ENCODE peak calls at places on chromosomes 1 and 21, in ten cellular contexts. M is iris pigment epithelial cell, K is T follicular helper cell, A is RWPE1, X is adipocyte, O is GM13977, W is thoracic aorta, V is kidney tubule cell, L is IMR-90, D is HTR-8/SVneo. N is an unnamed sample.

GRCh38 chr1:236502972-236503639 is 20.7 kb upstream of the LGALS8 start:
- DNase-seq in M (peak), K (no peak), A (peak), X (peak), O (no peak), W (no peak), V (peak), L (peak), D (peak), N (peak)

GRCh38 chr1:169250795-169251194 is 116.8 kb downstream of the NME7 start:
- DNase-seq in M (no peak), K (no peak), A (no peak), X (no peak), O (no peak), W (no peak), V (no peak), L (no peak), D (no peak), N (no peak)

GRCh38 chr21:44802396-44803153 is 955 bp upstream of the UBE2G2 start:
- DNase-seq in M (no peak), K (no peak), A (peak), X (no peak), O (no peak), W (no peak), V (peak), L (no peak), D (peak), N (peak)

GRCh38 chr1:223421025-223421424 is 27.8 kb downstream of the CCDC185 start:
- DNase-seq in M (no peak), K (no peak), A (no peak), X (no peak), O (no peak), W (no peak), V (no peak), L (no peak), D (no peak), N (no peak)

GRCh38 chr21:30194701-30195299 is 21.1 kb downstream of the CLDN8 start:
- DNase-seq in M (peak), K (no peak), A (peak), X (peak), O (no peak), W (no peak), V (peak), L (no peak), D (no peak), N (peak)

GRCh38 chr1:221945669-221946068 is 203.8 kb upstream of the DUSP10 start:
- DNase-seq in M (no peak), K (no peak), A (no peak), X (no peak), O (no peak), W (no peak), V (no peak), L (no peak), D (no peak), N (no peak)

GRCh38 chr1:168101336-168101735 is 35.4 kb downstream of the GPR161 start:
- DNase-seq in M (no peak), K (no peak), A (no peak), X (no peak), O (no peak), W (no peak), V (no peak), L (no peak), D (no peak), N (no peak)

GRCh38 chr21:31553926-31554325 is 105.6 kb upstream of the SOD1 start:
- DNase-seq in M (no peak), K (no peak), A (no peak), X (no peak), O (no peak), W (no peak), V (no peak), L (no peak), D (no peak), N (no peak)

GRCh38 chr1:204345425-204345824 is 14.3 kb downstream of the PLEKHA6 start:
- DNase-seq in M (no peak), K (no peak), A (no peak), X (no peak), O (no peak), W (no peak), V (peak), L (no peak), D (no peak), N (no peak)

GRCh38 chr21:42220138-42220701 is 1.3 kb downstream of the ABCG1 start:
- DNase-seq in M (peak), K (peak), A (peak), X (peak), O (peak), W (no peak), V (peak), L (peak), D (peak), N (peak)

GRCh38 chr1:80779278-80779677 is 1021.5 kb upstream of the ADGRL2 start:
- DNase-seq in M (no peak), K (no peak), A (no peak), X (no peak), O (no peak), W (no peak), V (no peak), L (no peak), D (no peak), N (no peak)

GRCh38 chr1:6357243-6357929 is 36.2 kb downstream of the ACOT7 start:
- DNase-seq in M (no peak), K (no peak), A (no peak), X (no peak), O (no peak), W (no peak), V (no peak), L (no peak), D (no peak), N (peak)

GRCh38 chr1:209876091-209876800 is 48.5 kb downstream of the UTP25 start:
- DNase-seq in M (peak), K (no peak), A (no peak), X (no peak), O (no peak), W (no peak), V (no peak), L (no peak), D (no peak), N (no peak)

GRCh38 chr1:110012100-110012499 is 22.3 kb upstream of the STRIP1 start:
- DNase-seq in M (no peak), K (no peak), A (no peak), X (no peak), O (peak), W (no peak), V (no peak), L (no peak), D (no peak), N (peak)

GRCh38 chr1:199918196-199918789 is 109.2 kb upstream of the NR5A2 start:
- DNase-seq in M (no peak), K (no peak), A (no peak), X (no peak), O (no peak), W (no peak), V (no peak), L (no peak), D (no peak), N (no peak)